ENCODE peak calls at places on chromosomes 1 and 21, in seven cellular contexts. C, M, K, T, J, D and H are unnamed samples. For H3K27me3, the result is how much of the 10 kb centered on the place peaks cover.

GRCh38 chr1:23989249-23989648 is 9.1 kb upstream of the SRSF10 start:
- DNase-seq in M (no peak), J (no peak), K (no peak), C (no peak), T (no peak), D (no peak), H (no peak)

GRCh38 chr1:233393926-233394680 is 66.6 kb downstream of the MAP3K21 start:
- DNase-seq in D (no peak), T (no peak), K (no peak), M (no peak), C (no peak), J (no peak), H (no peak)

GRCh38 chr1:228830954-228831481 is 95.7 kb downstream of the RHOU start:
- DNase-seq in M (peak), J (no peak), D (no peak), K (no peak), C (peak), T (no peak), H (peak)

GRCh38 chr1:149965440-149965839 is 28.8 kb upstream of the MTMR11 start:
- DNase-seq in T (no peak), K (no peak), M (no peak), J (no peak), C (no peak), D (no peak), H (no peak)

GRCh38 chr1:2193514-2194251 is 889 bp downstream of the FAAP20 start:
- DNase-seq in J (no peak), T (no peak), M (no peak), C (no peak), D (no peak), K (no peak), H (no peak)

GRCh38 chr21:22900511-22900910 is 1902.3 kb downstream of the NCAM2 start:
- DNase-seq in J (no peak), C (no peak), D (no peak), T (peak), K (no peak), M (no peak), H (no peak)

GRCh38 chr1:236181059-236181458 is 38.7 kb downstream of the GPR137B start:
- DNase-seq in C (no peak), T (peak), D (no peak), K (no peak), J (no peak), M (no peak), H (no peak)

GRCh38 chr1:82838066-82838465 is 1037.3 kb downstream of the ADGRL2 start:
- DNase-seq in C (no peak), D (no peak), J (no peak), K (no peak), T (no peak), M (no peak), H (no peak)

GRCh38 chr21:46472246-46472645 is 13.6 kb downstream of the DIP2A start:
- DNase-seq in C (no peak), T (no peak), M (no peak), D (no peak), K (no peak), J (no peak), H (no peak)

GRCh38 chr1:190852611-190853010 is 374.9 kb upstream of the BRINP3 start:
- DNase-seq in C (no peak), T (no peak), K (no peak), M (no peak), J (no peak), D (no peak), H (no peak)

GRCh38 chr1:1891349-1892078 is 627 bp upstream of the GNB1 start:
- DNase-seq in J (peak), M (no peak), T (peak), D (peak), C (peak), K (no peak), H (peak)

GRCh38 chr1:85677656-85678055 is 30.6 kb downstream of the ZNHIT6 start:
- DNase-seq in K (no peak), M (no peak), D (no peak), T (no peak), C (no peak), J (no peak), H (no peak)

GRCh38 chr1:85672031-85672430 is 36.2 kb downstream of the ZNHIT6 start:
- DNase-seq in C (no peak), J (no peak), T (no peak), M (no peak), D (no peak), K (no peak), H (no peak)
- H3K27me3 ChIP-seq in C (under half), J (under half), T (under half), M (under half), D (under half), K (under half), H (under half)

DNA sequence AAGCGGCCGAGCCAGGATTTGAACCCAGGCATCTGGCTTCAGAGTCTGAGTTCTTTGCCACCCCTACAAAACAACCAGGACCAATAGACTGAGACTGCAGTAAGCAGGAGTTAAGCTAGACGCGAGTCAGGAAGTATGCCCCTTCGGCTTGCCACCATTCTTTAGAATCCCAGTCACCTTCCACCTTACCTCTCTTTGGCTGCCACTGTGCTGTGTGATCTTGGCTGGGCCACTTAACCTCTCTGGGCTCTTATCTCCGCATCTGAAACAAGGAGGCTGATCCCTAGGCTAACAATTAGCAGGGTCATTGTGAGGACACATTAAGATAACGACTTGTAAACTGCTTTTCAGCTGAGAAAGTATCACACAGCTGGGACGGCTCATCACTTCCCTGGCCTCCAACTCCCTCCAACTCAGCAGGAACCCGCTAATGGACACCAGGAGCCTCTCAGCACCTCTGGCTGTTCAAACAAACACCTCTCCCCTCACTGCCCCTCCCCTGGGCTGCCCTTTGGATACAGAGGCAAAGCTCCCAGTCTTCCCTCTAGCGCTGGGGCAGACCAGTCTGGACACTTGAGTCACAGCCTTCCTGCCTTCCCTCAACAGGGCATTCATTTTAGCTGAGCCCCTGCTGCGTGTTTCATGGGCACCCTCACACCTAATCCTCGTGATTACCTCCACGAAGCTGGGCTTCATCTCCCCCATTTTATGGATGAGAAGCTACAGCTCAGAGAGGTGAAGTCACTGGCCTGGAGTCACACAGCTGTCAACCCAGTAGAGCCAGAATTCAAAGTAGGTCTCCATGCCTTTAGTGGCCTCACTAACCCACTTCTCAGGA is 83.2 kb downstream of the CAMK2N1 start:
- DNase-seq in J (no peak), D (no peak), T (no peak), C (no peak), M (no peak), K (no peak), H (no peak)
- H3K27me3 ChIP-seq in J (half or more), D (under half), T (under half), C (under half), M (under half), K (under half), H (under half)

GRCh38 chr1:152111515-152111968 is 3.7 kb downstream of the TCHH start:
- DNase-seq in M (no peak), K (no peak), J (no peak), T (no peak), D (no peak), C (no peak), H (peak)

GRCh38 chr1:152115344-152115743 is at the start of gene TCHH:
- DNase-seq in K (no peak), C (no peak), T (no peak), J (no peak), D (no peak), M (no peak), H (no peak)

GRCh38 chr1:152112101-152112884 is 3.0 kb downstream of the TCHH start:
- DNase-seq in K (no peak), T (no peak), C (no peak), J (no peak), M (no peak), D (no peak), H (peak)

GRCh38 chr1:152110860-152111514 is 4.3 kb downstream of the TCHH start:
- DNase-seq in D (peak), T (peak), J (peak), C (no peak), M (no peak), K (no peak), H (no peak)

DNA sequence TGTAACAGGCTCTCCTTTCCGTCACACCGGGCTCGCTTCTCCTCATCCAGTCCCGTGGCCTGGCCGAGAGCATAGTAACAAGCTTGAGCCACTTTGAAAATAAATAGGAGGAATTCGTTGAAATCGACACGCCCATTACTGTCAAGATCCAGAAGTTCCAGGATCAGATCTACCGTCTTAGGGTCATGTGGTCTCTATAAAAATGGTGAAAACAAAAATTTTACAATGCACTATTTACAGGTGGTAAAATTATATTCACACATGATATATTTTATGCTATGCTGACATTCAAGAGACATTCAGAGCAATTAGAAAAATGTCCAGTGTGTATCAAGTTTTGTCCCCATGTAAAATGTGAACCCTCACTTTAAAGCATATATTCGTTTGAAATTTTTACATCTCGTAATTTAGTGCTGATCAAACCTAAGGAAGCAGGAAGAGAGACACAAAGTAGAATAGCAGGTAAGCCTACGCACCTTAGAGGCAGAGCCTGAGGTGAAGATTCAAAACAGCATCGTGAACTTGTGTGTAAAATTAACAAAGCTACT is 2.3 kb downstream of the TCHH start:
- DNase-seq in M (no peak), D (no peak), C (no peak), T (no peak), J (no peak), K (no peak), H (no peak)
- H3K27me3 ChIP-seq in M (half or more), D (under half), C (under half), T (half or more), J (half or more), K (half or more), H (under half)

DNA sequence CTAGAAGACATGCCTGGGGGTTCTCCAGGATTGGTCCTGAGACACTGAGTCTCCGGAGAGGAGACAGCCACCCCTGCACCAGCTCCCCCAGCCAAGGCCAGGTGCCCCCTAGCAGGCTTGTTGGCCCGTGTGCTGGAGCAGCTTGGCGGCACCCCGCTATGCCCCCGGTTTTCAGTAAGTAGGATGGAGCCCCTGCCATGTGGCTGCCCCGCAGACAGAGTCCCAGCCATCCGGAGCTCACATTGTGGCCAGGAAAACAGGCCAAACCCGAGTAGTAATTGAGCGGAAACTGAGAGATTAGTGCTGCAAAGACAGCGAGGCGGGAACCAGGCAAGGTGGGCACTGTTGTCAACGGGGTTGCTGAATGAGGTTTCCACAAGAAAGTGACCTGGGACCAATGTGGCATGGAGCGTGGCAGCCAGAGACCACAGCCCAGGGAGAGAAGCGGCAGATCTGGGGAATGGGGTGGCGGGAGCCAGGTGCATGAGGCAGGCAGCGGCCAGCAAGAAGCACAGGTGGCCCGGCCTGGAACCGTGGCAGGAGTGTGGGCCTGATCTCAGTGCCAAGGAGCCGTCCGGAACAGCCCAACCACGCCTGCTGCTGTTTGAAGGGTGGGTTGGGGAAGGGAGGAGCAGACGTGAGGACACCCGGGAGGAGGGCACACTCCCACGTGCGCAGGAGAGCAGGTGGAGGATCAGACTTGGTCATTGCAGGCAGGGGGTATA is 137.4 kb upstream of the VAMP3 start:
- DNase-seq in C (no peak), M (no peak), J (no peak), K (no peak), D (no peak), T (no peak), H (no peak)
- H3K27me3 ChIP-seq in C (under half), M (under half), J (under half), K (under half), D (under half), T (half or more), H (under half)

DNA sequence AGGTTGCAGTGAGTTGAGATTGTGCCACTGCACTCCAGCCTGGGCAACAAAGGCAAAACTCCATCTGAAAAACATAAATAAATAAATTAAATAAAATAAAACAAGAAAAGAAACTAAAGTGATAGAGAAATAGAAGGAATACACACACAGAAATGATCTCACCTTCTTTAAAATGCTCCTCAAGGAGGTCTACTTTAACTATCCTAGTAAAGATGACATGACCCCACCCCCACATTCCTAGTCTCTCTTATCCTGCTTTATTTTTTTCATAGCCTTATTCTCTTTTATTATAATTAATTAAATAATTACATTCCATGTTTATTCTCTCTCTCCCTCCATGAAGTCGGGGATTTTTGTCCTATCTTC is 18.0 kb upstream of the CR1L start:
- DNase-seq in J (no peak), T (no peak), D (no peak), K (no peak), C (no peak), M (no peak), H (no peak)
- H3K27me3 ChIP-seq in J (under half), T (under half), D (under half), K (under half), C (under half), M (under half), H (under half)

DNA sequence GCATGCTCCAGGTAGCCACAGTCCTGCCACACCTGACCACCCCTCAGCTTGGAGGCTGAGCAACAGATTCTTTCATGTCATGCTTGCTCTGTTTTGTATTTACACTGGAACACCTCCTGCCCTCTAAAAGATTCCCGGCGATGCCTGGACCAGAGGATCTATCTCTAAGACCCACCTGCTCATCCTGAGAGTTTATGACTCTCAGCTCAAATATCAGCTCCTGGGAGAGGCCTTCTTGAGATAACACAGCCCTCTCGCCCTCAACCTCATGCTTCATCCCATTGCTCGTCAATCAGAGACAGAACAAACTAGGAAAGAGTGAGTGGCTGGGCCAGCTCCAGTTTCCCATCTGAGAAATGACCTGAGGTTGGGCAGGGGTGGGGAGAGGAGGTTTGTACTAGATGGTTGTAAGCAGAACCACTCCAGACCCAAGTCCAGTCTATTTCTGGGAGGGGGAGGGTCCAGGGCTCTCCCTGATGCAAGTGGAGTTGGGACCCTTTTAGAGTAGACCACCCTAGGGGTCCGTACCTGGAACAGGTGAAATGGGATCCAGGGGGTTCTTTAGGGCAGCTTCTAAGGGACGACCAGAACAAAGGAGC is 524.5 kb downstream of the MATN1 start:
- DNase-seq in C (no peak), M (no peak), D (no peak), K (no peak), J (no peak), T (no peak), H (no peak)
- H3K27me3 ChIP-seq in C (under half), M (under half), D (under half), K (under half), J (under half), T (under half), H (under half)

GRCh38 chr21:34989337-34990151 is 59.6 kb downstream of the RUNX1 start:
- DNase-seq in D (no peak), K (no peak), M (no peak), T (no peak), C (no peak), J (no peak), H (no peak)
- H3K27me3 ChIP-seq in D (under half), K (under half), M (under half), T (under half), C (under half), J (under half), H (under half)

GRCh38 chr1:32466761-32467160 is 1.9 kb downstream of the ZBTB8B start:
- DNase-seq in M (no peak), J (no peak), C (no peak), D (no peak), K (no peak), T (no peak), H (no peak)

GRCh38 chr1:32471695-32472362 is 7.0 kb downstream of the ZBTB8B start:
- DNase-seq in K (no peak), D (no peak), J (no peak), M (no peak), T (no peak), C (no peak), H (no peak)

GRCh38 chr1:32468791-32469190 is 3.9 kb downstream of the ZBTB8B start:
- DNase-seq in M (no peak), T (no peak), D (no peak), J (no peak), C (no peak), K (no peak), H (no peak)

GRCh38 chr1:32470991-32471694 is 6.3 kb downstream of the ZBTB8B start:
- DNase-seq in T (no peak), C (no peak), J (no peak), K (no peak), D (no peak), M (no peak), H (peak)

DNA sequence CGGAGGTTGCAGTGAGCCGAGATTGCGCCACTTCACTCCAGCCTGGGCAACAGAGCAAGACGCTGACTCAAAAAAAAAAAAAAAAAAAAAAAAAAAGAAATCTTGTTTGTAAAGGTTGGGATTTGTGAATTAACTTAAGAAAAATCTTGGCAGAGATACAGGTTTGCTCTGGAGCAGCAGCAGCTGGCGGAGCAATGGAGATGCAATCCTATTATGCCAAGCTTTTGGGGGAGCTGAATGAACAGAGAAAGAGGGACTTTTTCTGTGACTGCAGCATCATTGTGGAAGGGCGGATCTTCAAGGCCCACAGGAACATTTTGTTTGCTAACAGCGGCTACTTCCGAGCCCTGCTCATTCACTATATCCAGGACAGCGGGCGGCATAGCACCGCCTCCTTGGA is 5.6 kb downstream of the ZBTB8B start:
- DNase-seq in K (no peak), T (no peak), C (no peak), M (no peak), J (no peak), D (no peak), H (no peak)
- H3K27me3 ChIP-seq in K (under half), T (under half), C (under half), M (under half), J (under half), D (under half), H (under half)

DNA sequence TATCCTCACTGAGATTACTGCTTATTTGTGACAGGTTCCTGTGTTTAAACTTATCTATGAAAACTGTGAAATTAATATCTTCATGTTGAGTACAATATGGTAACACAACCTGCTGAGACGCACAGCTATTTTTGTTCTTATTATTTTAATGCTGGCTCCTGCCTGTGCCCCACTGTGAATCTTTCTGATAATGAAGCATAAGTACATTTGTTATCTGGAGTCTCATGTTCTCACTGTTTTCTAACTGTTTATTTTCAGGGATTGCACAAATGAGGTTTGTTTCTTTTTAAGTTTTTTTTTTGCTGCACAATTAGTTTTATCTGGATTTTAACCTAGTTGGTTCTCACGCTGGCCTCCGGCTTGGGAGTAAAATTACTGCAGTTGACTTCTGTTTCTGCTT is 39.9 kb upstream of the IFNAR2 start:
- DNase-seq in D (no peak), K (no peak), C (no peak), J (no peak), T (no peak), M (no peak), H (no peak)
- H3K27me3 ChIP-seq in D (under half), K (under half), C (under half), J (under half), T (under half), M (under half), H (under half)

GRCh38 chr1:205945056-205945455 is 1.8 kb upstream of the SLC26A9 start:
- DNase-seq in C (no peak), T (peak), D (no peak), J (no peak), K (no peak), M (no peak), H (no peak)
- H3K27me3 ChIP-seq in C (under half), T (under half), D (under half), J (under half), K (half or more), M (half or more), H (under half)